ENCODE peak calls at places on chromosomes 13 and 19, in five cellular contexts. M is keratinocyte, K is neural progenitor cell, X is fibroblast of lung, B is H1. A is an unnamed sample. For H3K4me1, the result is how much of the 10 kb centered on the place peaks cover.

GRCh38 chr13:106657104-106657503 is 89.2 kb upstream of the ARGLU1 start:
- DNase-seq in M (no peak), K (no peak), X (no peak), B (no peak), A (no peak)

GRCh38 chr13:40271931-40272775 is 394.3 kb downstream of the FOXO1 start:
- DNase-seq in M (peak), K (no peak), X (peak), B (no peak), A (peak)

GRCh38 chr19:13012690-13013608 is 17.7 kb downstream of the NFIX start:
- DNase-seq in M (no peak), K (peak), X (peak), B (no peak), A (peak)

GRCh38 chr19:42178791-42179500 is 38.5 kb downstream of the DEDD2 start:
- DNase-seq in M (no peak), K (no peak), X (no peak), B (peak), A (no peak)

GRCh38 chr13:64855506-64855905 is 2374.6 kb downstream of the PCDH9 start:
- DNase-seq in M (no peak), K (no peak), X (peak), B (no peak), A (peak)

GRCh38 chr13:23657056-23657455 is 86.8 kb downstream of the TNFRSF19 start:
- DNase-seq in M (no peak), K (no peak), X (no peak), B (no peak), A (no peak)

GRCh38 chr19:16889429-16889882 is 657 bp downstream of the F2RL3 start:
- DNase-seq in M (no peak), K (no peak), X (no peak), B (no peak), A (no peak)

GRCh38 chr19:13692096-13692495 is 72.2 kb upstream of the MRI1 start:
- DNase-seq in M (peak), K (no peak), X (peak), B (no peak), A (no peak)

GRCh38 chr13:35930665-35931631 is 200.2 kb downstream of the DCLK1 start:
- DNase-seq in M (no peak), K (no peak), X (no peak), B (no peak), A (no peak)

GRCh38 chr19:18479964-18480723 is 41.7 kb downstream of the ELL start:
- DNase-seq in M (no peak), K (no peak), X (peak), B (no peak), A (no peak)

GRCh38 chr19:530133-531008 is 1.2 kb upstream of the CDC34 start:
- DNase-seq in M (no peak), K (no peak), X (no peak), B (no peak), A (no peak)

GRCh38 chr19:27792576-27793127 is 1420.3 kb downstream of the UQCRFS1 start:
- DNase-seq in M (no peak), K (no peak), X (no peak), B (no peak), A (no peak)

GRCh38 chr19:18478545-18479311 is 40.8 kb upstream of the ISYNA1 start:
- DNase-seq in M (no peak), K (no peak), X (peak), B (no peak), A (peak)

GRCh38 chr13:106110241-106110855 is 425.1 kb downstream of the EFNB2 start:
- DNase-seq in M (no peak), K (peak), X (no peak), B (no peak), A (no peak)

GRCh38 chr19:5048727-5049553 is 80.0 kb downstream of the KDM4B start:
- DNase-seq in M (no peak), K (no peak), X (peak), B (no peak), A (peak)

GRCh38 chr19:4988770-4989251 is 19.9 kb downstream of the KDM4B start:
- DNase-seq in M (no peak), K (no peak), X (peak), B (no peak), A (no peak)

GRCh38 chr13:27022571-27023311 is 148.9 kb downstream of the USP12 start:
- DNase-seq in M (no peak), K (no peak), X (peak), B (no peak), A (peak)

GRCh38 chr19:23071087-23071511 is 45.7 kb upstream of the ZNF730 start:
- DNase-seq in M (no peak), K (no peak), X (peak), B (no peak), A (no peak)

GRCh38 chr19:5002143-5002542 is 33.2 kb downstream of the KDM4B start:
- DNase-seq in M (no peak), K (no peak), X (no peak), B (no peak), A (no peak)

GRCh38 chr13:87779451-87779850 is 108.3 kb downstream of the SLITRK5 start:
- DNase-seq in M (no peak), K (no peak), X (peak), B (no peak), A (no peak)

GRCh38 chr13:40130871-40131636 is 475.6 kb downstream of the COG6 start:
- DNase-seq in M (no peak), K (no peak), X (peak), B (no peak), A (peak)

GRCh38 chr19:19385900-19386339 is 19.6 kb upstream of the GATAD2A start:
- DNase-seq in M (no peak), K (no peak), X (no peak), B (no peak), A (no peak)

GRCh38 chr19:1046836-1047695 is 7.2 kb downstream of the ABCA7 start:
- DNase-seq in M (no peak), K (no peak), X (no peak), B (no peak), A (no peak)

GRCh38 chr13:95603887-95604533 is 40.5 kb downstream of the DZIP1 start:
- DNase-seq in M (no peak), K (no peak), X (peak), B (no peak), A (peak)

GRCh38 chr13:50991624-50992610 is 82.3 kb downstream of the RNASEH2B start:
- DNase-seq in M (no peak), K (no peak), X (no peak), B (no peak), A (no peak)

GRCh38 chr13:51625555-51626345 is 41.5 kb downstream of the WDFY2 start:
- DNase-seq in M (no peak), K (no peak), X (peak), B (no peak), A (no peak)

GRCh38 chr13:94947392-94947791 is 235.0 kb upstream of the SOX21 start:
- DNase-seq in M (no peak), K (no peak), X (no peak), B (no peak), A (no peak)

GRCh38 chr19:9413240-9413954 is 22.0 kb downstream of the ZNF266 start:
- DNase-seq in M (no peak), K (no peak), X (peak), B (no peak), A (no peak)

GRCh38 chr19:16594131-16594586 is 21.9 kb upstream of the SLC35E1 start:
- DNase-seq in M (no peak), K (no peak), X (no peak), B (no peak), A (no peak)

GRCh38 chr19:42352216-42352892 is 26.9 kb downstream of the MEGF8 start:
- DNase-seq in M (no peak), K (peak), X (no peak), B (no peak), A (no peak)

GRCh38 chr19:38697641-38698071 is 46.6 kb downstream of the CAPN12 start:
- DNase-seq in M (no peak), K (no peak), X (no peak), B (no peak), A (no peak)

GRCh38 chr19:38697197-38697596 is 47.1 kb downstream of the CAPN12 start:
- DNase-seq in M (no peak), K (no peak), X (no peak), B (no peak), A (no peak)

GRCh38 chr19:38695319-38695683 is 47.9 kb downstream of the ACTN4 start:
- DNase-seq in M (no peak), K (no peak), X (no peak), B (no peak), A (no peak)

GRCh38 chr19:38696733-38697055 is 47.6 kb downstream of the CAPN12 start:
- DNase-seq in M (no peak), K (no peak), X (no peak), B (no peak), A (no peak)

GRCh38 chr19:38695832-38696732 is 48.2 kb downstream of the CAPN12 start:
- DNase-seq in M (no peak), K (no peak), X (no peak), B (no peak), A (no peak)
- H3K4me1 ChIP-seq in M (half or more), K (under half), X (under half), B (under half), A (half or more)

GRCh38 chr19:46499692-46500091 is 4.0 kb upstream of the PNMA8B start:
- DNase-seq in M (no peak), K (peak), X (no peak), B (no peak), A (no peak)

GRCh38 chr19:46502891-46503290 is 7.2 kb upstream of the PNMA8B start:
- DNase-seq in M (no peak), K (no peak), X (no peak), B (no peak), A (no peak)

GRCh38 chr19:46508206-46508605 is 12.5 kb upstream of the PNMA8B start:
- DNase-seq in M (no peak), K (no peak), X (no peak), B (no peak), A (no peak)

GRCh38 chr19:46503848-46504453 is 8.3 kb upstream of the PNMA8B start:
- DNase-seq in M (no peak), K (peak), X (no peak), B (no peak), A (no peak)
- TF ChIP-seq EZH2 in M (no peak), K (no peak), X (no peak), B (no peak), A (no peak)

GRCh38 chr19:3458595-3459284 is 21.6 kb downstream of the SMIM24 start:
- DNase-seq in M (no peak), K (peak), X (peak), B (no peak), A (peak)
- H3K4me1 ChIP-seq in M (under half), K (under half), X (under half), B (under half), A (under half)

GRCh38 chr19:48397263-48397635 is 3.8 kb downstream of the GRIN2D start:
- DNase-seq in M (no peak), K (no peak), X (no peak), B (no peak), A (no peak)
- TF ChIP-seq EZH2 in M (no peak), K (no peak), X (no peak), B (no peak), A (no peak)

DNA sequence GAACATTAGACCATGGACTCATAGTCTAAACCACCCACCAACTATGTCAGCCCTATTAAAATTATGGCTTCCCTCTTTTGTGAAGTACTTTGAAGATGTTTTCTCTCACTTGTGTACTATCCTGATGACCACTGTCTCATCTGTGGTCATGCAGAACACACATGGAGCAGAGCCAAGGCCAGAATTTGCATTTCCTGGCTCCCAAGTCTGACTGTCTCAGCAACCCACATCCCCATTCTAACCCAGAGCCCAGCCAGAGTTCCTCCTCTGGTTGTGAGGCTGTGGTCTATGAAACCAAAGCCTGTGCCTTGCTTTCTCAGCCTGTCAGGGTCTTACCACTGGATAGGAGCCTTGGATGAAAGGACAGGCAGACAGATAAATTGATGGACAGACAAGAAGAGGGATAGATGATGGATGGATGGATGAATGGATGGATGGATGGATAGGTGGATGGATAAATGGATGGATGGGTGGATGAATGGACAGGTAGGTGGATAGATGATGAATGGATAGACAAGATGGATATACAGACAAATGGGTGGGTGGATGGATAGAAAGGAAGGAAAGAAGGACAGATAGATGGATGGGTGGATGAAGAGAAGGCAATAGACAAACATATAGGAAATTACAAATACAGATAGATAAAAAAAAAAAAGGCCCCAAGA is 35.4 kb downstream of the ZNF557 start:
- DNase-seq in M (no peak), K (no peak), X (no peak), B (no peak), A (no peak)
- H3K4me1 ChIP-seq in M (under half), K (under half), X (under half), B (under half), A (under half)

GRCh38 chr13:45295536-45295935 is 45.4 kb downstream of the TPT1 start:
- DNase-seq in M (no peak), K (no peak), X (peak), B (no peak), A (no peak)

GRCh38 chr13:45292176-45292575 is 48.8 kb downstream of the TPT1 start:
- DNase-seq in M (peak), K (no peak), X (no peak), B (no peak), A (no peak)

GRCh38 chr13:45289936-45290563 is 50.9 kb downstream of the TPT1 start:
- DNase-seq in M (no peak), K (no peak), X (no peak), B (no peak), A (no peak)
- TF ChIP-seq EZH2 in M (no peak), K (no peak), X (no peak), B (no peak), A (no peak)

DNA sequence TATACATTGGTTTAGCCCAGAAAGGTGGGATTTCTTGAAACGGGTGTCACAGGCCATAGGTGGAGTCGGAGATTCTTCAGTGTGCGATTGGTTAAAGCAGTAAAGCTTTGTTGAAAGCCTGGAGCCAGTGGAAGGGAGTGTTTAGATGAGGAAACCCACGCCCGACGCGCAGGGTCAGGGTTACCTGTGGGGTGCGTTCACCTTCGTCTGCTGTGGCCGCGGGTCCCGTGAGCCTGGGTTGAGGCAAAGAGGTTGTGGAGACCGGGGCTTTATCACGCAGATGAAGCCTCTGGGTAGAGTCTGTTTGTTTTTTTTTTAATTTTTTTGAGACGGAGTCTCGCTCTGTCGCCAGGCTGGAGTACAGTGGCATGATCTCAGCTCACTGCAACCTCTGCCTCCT is 30.4 kb downstream of the ATP11A start:
- DNase-seq in M (no peak), K (no peak), X (no peak), B (no peak), A (no peak)
- H3K4me1 ChIP-seq in M (under half), K (under half), X (under half), B (under half), A (half or more)

DNA sequence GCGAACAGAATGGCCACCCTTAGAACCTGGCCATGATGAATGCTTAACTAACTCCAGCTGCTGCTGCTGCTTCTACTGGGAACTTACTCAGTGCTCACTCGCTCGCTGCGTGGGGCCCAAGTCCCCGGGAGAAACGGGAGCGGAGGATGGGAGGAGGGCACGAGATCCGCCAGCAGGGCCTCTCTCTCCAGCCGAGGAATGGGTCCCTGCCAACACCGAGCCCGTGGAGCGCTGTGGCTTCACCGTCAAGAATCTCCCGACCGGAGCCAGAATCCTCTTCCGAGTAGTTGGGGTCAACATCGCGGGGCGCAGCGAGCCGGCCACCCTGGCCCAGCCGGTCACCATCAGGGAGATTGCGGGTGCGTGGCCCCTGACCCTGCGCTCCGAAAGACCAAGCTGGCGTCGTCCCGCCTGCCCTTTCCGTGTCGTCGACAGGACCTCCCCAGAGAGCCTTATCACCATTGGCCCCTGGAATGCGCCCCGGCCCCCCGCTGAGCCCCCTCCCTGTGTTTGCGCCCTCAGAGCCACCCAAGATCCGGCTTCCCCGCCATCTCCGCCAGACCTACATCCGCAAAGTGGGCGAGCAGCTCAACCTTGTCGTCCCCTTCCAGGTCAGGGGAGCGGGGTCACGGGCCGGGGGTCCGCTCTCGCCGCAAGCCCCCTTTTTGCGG is 17.8 kb upstream of the EMC10 start:
- DNase-seq in M (no peak), K (no peak), X (peak), B (no peak), A (no peak)
- TF ChIP-seq EZH2 in M (no peak), K (no peak), X (no peak), B (no peak), A (no peak)

DNA sequence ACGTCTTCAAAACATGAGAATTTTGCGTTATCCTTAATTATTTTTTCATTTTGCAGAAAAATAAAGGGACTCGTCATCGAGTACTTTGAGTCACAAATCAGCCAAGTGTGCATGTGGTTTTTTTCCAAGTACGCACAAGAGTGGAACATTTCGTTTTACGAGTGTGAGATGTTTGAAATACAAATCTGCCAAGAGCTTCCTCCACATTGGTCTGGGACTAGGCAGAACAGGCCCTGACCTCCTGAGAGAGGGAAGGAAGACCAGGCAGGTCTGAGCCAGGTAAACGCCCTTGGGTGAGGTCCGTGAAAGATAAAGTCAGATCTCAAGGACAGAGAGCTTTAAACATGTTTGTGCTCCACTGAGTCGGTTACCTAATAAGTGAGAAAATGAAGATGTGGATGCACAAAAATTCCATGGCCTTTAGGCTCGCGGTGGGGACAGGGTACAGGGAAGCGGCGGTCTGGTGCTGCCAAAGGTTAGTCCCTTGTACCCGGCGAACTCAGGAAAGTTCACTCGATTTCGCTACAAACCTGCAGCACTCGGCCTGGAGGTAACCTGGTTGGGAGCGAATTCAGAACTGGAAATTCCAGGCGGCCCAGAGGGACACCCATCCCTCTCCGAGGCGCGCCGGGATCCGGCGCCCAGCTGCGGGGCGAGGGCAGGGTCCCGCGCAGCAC is 448 bp upstream of the ITM2B start:
- DNase-seq in M (no peak), K (peak), X (no peak), B (no peak), A (no peak)
- H3K4me1 ChIP-seq in M (under half), K (under half), X (under half), B (under half), A (under half)

DNA sequence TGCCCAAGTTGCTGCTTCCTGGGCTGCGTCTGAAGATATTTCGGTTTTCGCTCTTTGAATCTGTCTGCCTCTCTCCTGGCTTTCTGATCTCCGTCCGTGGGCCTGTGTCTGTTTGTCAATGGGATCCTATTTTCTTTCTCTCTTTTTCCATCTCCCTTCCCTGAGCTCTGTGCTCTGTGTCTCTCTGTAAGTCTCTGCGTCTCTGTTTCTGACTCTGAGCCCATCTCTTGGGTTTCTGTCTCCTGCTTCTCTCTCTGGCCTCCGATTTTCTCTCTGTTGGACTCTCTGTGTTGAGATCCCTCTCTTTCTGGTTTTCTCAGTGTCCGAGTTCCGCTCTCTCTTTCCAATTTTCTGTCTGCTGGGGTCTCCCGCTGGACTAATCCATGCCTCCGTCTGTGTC is 1.7 kb downstream of the PRKCG start:
- DNase-seq in M (no peak), K (no peak), X (no peak), B (no peak), A (no peak)
- TF ChIP-seq EZH2 in M (peak), K (no peak), X (peak), B (no peak), A (no peak)

A was measured in hepatocyte.